ENCODE peak calls at places on chromosome 16, in four cellular contexts. R is adipocyte, D is epithelial cell of esophagus, A is lower leg skin. T is an unnamed sample.

GRCh38 chr16:67594956-67595355 is 32.6 kb downstream of the CTCF start:
- DNase-seq in R (peak), D (peak), A (no peak), T (no peak)

GRCh38 chr16:58510097-58510775 is 5.1 kb upstream of the SETD6 start:
- DNase-seq in R (no peak), D (no peak), A (peak), T (no peak)

GRCh38 chr16:19497181-19497580 is 24.7 kb downstream of the GDE1 start:
- DNase-seq in R (no peak), D (no peak), A (no peak), T (peak)

GRCh38 chr16:48491517-48491916 is 106.3 kb upstream of the SIAH1 start:
- DNase-seq in R (peak), D (no peak), A (no peak), T (no peak)

GRCh38 chr16:56307534-56307873 is 116.2 kb downstream of the GNAO1 start:
- DNase-seq in R (no peak), D (no peak), A (no peak), T (no peak)

GRCh38 chr16:56352351-56353053 is 72.8 kb downstream of the AMFR start:
- DNase-seq in R (no peak), D (no peak), A (peak), T (no peak)

GRCh38 chr16:72317378-72317777 is 145.4 kb upstream of the PMFBP1 start:
- DNase-seq in R (no peak), D (no peak), A (no peak), T (no peak)

GRCh38 chr16:3861808-3862451 is 18.6 kb downstream of the CREBBP start:
- DNase-seq in R (peak), D (no peak), A (no peak), T (no peak)

GRCh38 chr16:54191592-54191991 is 95.0 kb downstream of the IRX3 start:
- DNase-seq in R (no peak), D (no peak), A (peak), T (no peak)

GRCh38 chr16:6032438-6032837 is 934.8 kb upstream of the EEF2KMT start:
- DNase-seq in R (no peak), D (no peak), A (no peak), T (no peak)

GRCh38 chr16:15948532-15949209 is 745 bp upstream of the ABCC1 start:
- DNase-seq in R (no peak), D (no peak), A (no peak), T (no peak)

GRCh38 chr16:1331712-1332617 is 1.5 kb upstream of the BAIAP3 start:
- DNase-seq in R (peak), D (peak), A (peak), T (peak)

GRCh38 chr16:69590590-69590989 is 24.8 kb downstream of the NFAT5 start:
- DNase-seq in R (no peak), D (no peak), A (no peak), T (no peak)

GRCh38 chr16:27319257-27319965 is 5.6 kb downstream of the IL4R start:
- DNase-seq in R (no peak), D (no peak), A (no peak), T (no peak)

GRCh38 chr16:67235816-67236547 is 9.1 kb downstream of the TMEM208 start:
- DNase-seq in R (no peak), D (peak), A (no peak), T (no peak)

GRCh38 chr16:78490431-78490830 is 391.0 kb downstream of the WWOX start:
- DNase-seq in R (no peak), D (no peak), A (no peak), T (no peak)

GRCh38 chr16:54927125-54928015 is 3.3 kb upstream of the IRX5 start:
- DNase-seq in R (peak), D (peak), A (no peak), T (no peak)

GRCh38 chr16:7345423-7345822 is 12.8 kb downstream of the RBFOX1 start:
- DNase-seq in R (no peak), D (no peak), A (no peak), T (no peak)

GRCh38 chr16:80693553-80693952 is 110.8 kb downstream of the CDYL2 start:
- DNase-seq in R (no peak), D (no peak), A (no peak), T (no peak)

GRCh38 chr16:83953796-83954576 is 946 bp downstream of the OSGIN1 start:
- DNase-seq in R (peak), D (peak), A (no peak), T (no peak)

GRCh38 chr16:49276646-49277385 is 4.8 kb downstream of the CBLN1 start:
- DNase-seq in R (no peak), D (no peak), A (no peak), T (no peak)

GRCh38 chr16:86640265-86640843 is 62.0 kb downstream of the FOXL1 start:
- DNase-seq in R (no peak), D (no peak), A (peak), T (no peak)

GRCh38 chr16:47461598-47462266 is 601 bp downstream of the PHKB start:
- DNase-seq in R (peak), D (peak), A (no peak), T (peak)

GRCh38 chr16:80226499-80226898 is 314.3 kb upstream of the DYNLRB2 start:
- DNase-seq in R (no peak), D (no peak), A (no peak), T (no peak)

GRCh38 chr16:5378531-5378930 is 280.9 kb upstream of the EEF2KMT start:
- DNase-seq in R (no peak), D (no peak), A (no peak), T (no peak)

GRCh38 chr16:54934536-54935410 is 4.1 kb downstream of the IRX5 start:
- DNase-seq in R (no peak), D (peak), A (peak), T (peak)

GRCh38 chr16:81821422-81822128 is 42.5 kb downstream of the PLCG2 start:
- DNase-seq in R (no peak), D (no peak), A (no peak), T (no peak)

GRCh38 chr16:49351119-49351518 is 22.5 kb upstream of the C16orf78 start:
- DNase-seq in R (no peak), D (no peak), A (peak), T (no peak)

DNA sequence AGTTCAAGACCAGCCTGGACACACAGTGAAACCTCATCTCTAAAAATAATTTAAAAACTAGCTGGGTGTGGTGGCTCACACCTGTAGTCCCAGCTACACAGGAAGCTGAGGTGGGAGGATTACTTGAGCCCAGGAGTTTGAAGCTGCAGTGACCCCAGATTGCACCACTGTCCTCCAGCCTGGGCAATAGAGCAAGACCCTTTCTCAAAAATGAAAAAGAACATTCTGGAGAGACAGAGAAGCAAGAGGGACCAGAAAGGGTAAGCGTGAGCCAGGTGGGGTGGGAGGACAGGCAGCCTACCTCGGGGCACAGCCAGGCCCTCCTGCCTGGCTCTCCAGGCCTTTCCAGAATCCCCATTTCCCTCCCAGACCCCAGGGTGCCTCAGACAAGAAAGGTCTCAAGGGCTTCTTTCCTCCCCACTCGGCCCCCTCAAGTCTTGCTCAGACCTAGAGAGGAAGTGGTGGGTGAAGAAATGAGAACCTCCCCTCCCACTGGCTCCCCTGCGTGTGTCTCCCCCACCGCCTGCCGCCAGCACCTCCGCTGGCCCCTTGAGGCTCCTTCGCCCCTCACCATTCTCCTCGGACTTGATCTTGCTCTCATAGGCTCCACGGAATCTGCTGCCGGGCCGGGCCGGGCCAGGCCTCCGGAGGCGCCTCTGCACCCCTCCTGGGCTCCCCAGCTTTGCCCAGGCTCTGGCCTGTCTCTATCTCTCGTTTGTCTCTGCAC is 501 bp downstream of the C16orf54 start:
- DNase-seq in R (no peak), D (no peak), A (no peak), T (no peak)
- H3K4me3 ChIP-seq in R (no peak), D (no peak), A (no peak), T (no peak)

GRCh38 chr16:30095166-30096078 is 591 bp downstream of the YPEL3 start:
- DNase-seq in R (no peak), D (no peak), A (no peak), T (no peak)

GRCh38 chr16:30094541-30095165 is 1.4 kb downstream of the YPEL3 start:
- DNase-seq in R (no peak), D (no peak), A (no peak), T (no peak)

GRCh38 chr16:30092373-30093010 is 768 bp upstream of the TBX6 start:
- DNase-seq in R (peak), D (peak), A (peak), T (peak)

GRCh38 chr16:30096105-30096861 is at the start of gene YPEL3:
- DNase-seq in R (peak), D (peak), A (peak), T (peak)

GRCh38 chr16:30096862-30097563 is 1.0 kb upstream of the YPEL3 start:
- DNase-seq in R (no peak), D (no peak), A (no peak), T (no peak)
- H3K4me3 ChIP-seq in R (peak), D (no peak), A (no peak), T (no peak)

DNA sequence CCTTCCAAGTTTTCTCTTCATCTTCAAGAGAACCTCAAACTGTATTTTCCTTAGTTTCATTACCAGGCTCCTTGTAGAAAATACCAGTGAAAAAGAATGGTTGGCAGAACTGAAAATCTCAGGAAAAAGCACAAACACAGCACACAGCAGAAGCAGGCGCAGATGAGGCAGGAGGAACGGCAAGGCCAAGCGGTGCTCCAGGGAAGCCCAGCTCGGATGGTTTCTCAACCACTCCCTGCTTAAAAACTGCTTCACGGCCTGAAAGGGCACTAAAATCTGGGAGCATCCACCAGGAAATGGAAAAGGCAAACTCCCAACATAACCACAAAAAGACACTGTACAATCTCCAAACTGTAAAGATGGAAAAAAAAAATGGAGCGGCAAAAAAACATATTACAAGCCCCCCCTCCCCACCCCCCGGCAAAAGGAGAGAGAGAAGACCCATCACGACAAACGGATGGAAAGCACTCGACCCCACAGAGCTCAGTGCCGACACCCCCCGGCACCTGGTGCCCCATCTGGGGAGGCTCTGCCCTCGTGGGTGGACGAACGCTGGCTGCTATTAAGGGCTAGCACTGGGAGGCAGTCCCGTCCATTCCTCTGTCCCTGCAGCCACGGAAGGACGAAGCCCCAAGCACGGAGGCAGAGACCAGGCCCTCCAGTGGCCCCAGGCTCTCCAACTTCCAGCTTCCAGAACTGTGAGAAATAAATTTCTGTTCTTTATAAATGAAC is 127.5 kb downstream of the ZNF778 start:
- DNase-seq in R (no peak), D (no peak), A (no peak), T (no peak)
- H3K4me3 ChIP-seq in R (peak), D (no peak), A (no peak), T (no peak)

DNA sequence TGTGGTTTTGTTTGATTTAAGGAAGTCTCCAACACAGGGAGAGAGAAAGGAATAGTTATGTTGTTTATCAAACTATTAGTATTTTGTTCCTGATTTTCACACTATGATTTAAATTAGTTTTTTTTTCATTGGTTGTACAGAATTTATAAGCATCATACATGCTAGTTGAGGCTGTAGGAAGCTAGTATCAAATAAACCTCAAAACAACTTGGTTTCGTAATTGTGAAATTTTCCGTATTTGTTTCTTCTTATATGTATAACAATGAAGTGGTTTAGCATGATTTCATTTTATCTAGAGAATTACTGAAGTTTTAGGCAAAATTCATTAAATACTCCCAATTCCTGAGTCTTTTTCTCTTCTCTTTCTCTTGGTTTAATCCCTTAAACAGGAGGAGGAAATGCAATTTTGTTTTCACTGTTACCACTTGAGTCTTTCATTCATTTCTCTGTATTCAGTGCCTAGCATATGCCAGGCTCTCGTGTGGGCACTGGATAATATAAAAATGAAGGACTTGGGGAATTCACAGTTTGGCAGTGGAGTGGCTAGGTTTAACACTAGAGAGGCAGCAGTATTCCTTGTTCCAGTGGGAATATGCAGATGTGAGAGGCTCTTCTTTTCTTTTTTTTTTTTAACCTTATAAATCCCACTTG is 1.8 kb downstream of the CYLD start:
- DNase-seq in R (peak), D (no peak), A (no peak), T (no peak)
- H3K4me3 ChIP-seq in R (peak), D (no peak), A (no peak), T (no peak)

GRCh38 chr16:24071990-24072389 is 184.1 kb upstream of the CACNG3 start:
- DNase-seq in R (no peak), D (no peak), A (no peak), T (no peak)

GRCh38 chr16:24070851-24071250 is 185.3 kb upstream of the CACNG3 start:
- DNase-seq in R (peak), D (peak), A (no peak), T (no peak)

GRCh38 chr16:24074574-24074973 is 181.6 kb upstream of the CACNG3 start:
- DNase-seq in R (no peak), D (no peak), A (no peak), T (no peak)

GRCh38 chr16:24075302-24075701 is 180.8 kb upstream of the CACNG3 start:
- DNase-seq in R (no peak), D (no peak), A (no peak), T (no peak)

DNA sequence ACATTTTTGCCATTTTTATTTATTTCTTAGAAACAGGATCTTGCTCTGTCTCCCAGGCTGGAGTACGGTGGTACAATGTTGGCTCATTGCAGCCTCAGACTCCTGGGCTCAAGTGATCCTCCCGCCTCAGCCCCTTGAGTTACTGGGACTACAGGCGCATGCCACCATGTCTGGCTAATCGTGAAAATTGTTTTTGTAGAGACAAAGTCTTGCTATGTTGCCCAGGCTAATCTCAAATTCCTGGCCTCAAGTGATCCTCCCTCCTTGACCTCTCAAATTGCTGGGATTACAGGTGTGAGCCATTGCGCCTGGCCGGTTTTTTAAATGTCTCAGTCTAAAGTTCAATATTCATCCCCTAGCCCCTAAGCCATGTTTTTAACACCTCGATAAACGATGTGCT is 182.8 kb upstream of the CACNG3 start:
- DNase-seq in R (no peak), D (no peak), A (no peak), T (no peak)
- H3K4me3 ChIP-seq in R (no peak), D (no peak), A (no peak), T (no peak)

T was measured in lung.